ENCODE peak calls at places on chromosomes 11 and 22, in nine cellular contexts. One of them, this sample, is unnamed.

GRCh38 chr11:128900468-128900867 is 9.3 kb downstream of the KCNJ5 start:
- DNase-seq in ELF-1: no peak
- DNase-seq in naive thymus-derived CD4-positive, alpha-beta T cell: no peak
- DNase-seq in stomach: peak; percentile 58
- DNase-seq in NCI-H1105: no peak
- DNase-seq in glomerular endothelial cell: no peak
- DNase-seq in A549: no peak
- DNase-seq in activated CD4-positive, alpha-beta T cell treated with anti-CD3 and anti-CD28 coated beads, Interleukin-2, amount 10 ng/mL, durations not matched to agents 7 days and 5 days: no peak
- DNase-seq in hippocampal formation: no peak
- DNase-seq in this sample: no peak

GRCh38 chr22:45527456-45527855 is 24.8 kb downstream of the FBLN1 start:
- DNase-seq in activated CD4-positive, alpha-beta T cell treated with anti-CD3 and anti-CD28 coated beads, Interleukin-2, amount 10 ng/mL, durations not matched to agents 7 days and 5 days: no peak
- DNase-seq in A549: no peak
- DNase-seq in ELF-1: no peak
- DNase-seq in hippocampal formation: no peak
- DNase-seq in glomerular endothelial cell: no peak
- DNase-seq in stomach: no peak
- DNase-seq in naive thymus-derived CD4-positive, alpha-beta T cell: no peak
- DNase-seq in NCI-H1105: no peak
- DNase-seq in this sample: no peak

GRCh38 chr11:74678591-74679512 is 52.4 kb downstream of the CHRDL2 start:
- DNase-seq in stomach: peak; percentile 19
- DNase-seq in activated CD4-positive, alpha-beta T cell treated with anti-CD3 and anti-CD28 coated beads, Interleukin-2, amount 10 ng/mL, durations not matched to agents 7 days and 5 days: no peak
- DNase-seq in hippocampal formation: no peak
- DNase-seq in A549: no peak
- DNase-seq in glomerular endothelial cell: no peak
- DNase-seq in ELF-1: no peak
- DNase-seq in naive thymus-derived CD4-positive, alpha-beta T cell: no peak
- DNase-seq in NCI-H1105: no peak
- DNase-seq in this sample: no peak

GRCh38 chr11:70697701-70698100 is 299.4 kb downstream of the CTTN start:
- DNase-seq in activated CD4-positive, alpha-beta T cell treated with anti-CD3 and anti-CD28 coated beads, Interleukin-2, amount 10 ng/mL, durations not matched to agents 7 days and 5 days: no peak
- DNase-seq in glomerular endothelial cell: no peak
- DNase-seq in naive thymus-derived CD4-positive, alpha-beta T cell: no peak
- DNase-seq in A549: no peak
- DNase-seq in NCI-H1105: no peak
- DNase-seq in stomach: no peak
- DNase-seq in hippocampal formation: no peak
- DNase-seq in ELF-1: no peak
- DNase-seq in this sample: no peak

GRCh38 chr11:133064152-133064877 is 468.0 kb downstream of the OPCML start:
- DNase-seq in glomerular endothelial cell: peak; percentile 29
- DNase-seq in NCI-H1105: peak; percentile 90
- DNase-seq in A549: no peak
- DNase-seq in ELF-1: peak; percentile 97
- DNase-seq in naive thymus-derived CD4-positive, alpha-beta T cell: no peak
- DNase-seq in stomach: peak; percentile 66
- DNase-seq in activated CD4-positive, alpha-beta T cell treated with anti-CD3 and anti-CD28 coated beads, Interleukin-2, amount 10 ng/mL, durations not matched to agents 7 days and 5 days: no peak
- DNase-seq in hippocampal formation: peak; percentile 73
- DNase-seq in this sample: no peak

GRCh38 chr11:29336727-29337212 is 680.1 kb downstream of the KCNA4 start:
- DNase-seq in ELF-1: no peak
- DNase-seq in glomerular endothelial cell: no peak
- DNase-seq in A549: no peak
- DNase-seq in stomach: no peak
- DNase-seq in hippocampal formation: no peak
- DNase-seq in activated CD4-positive, alpha-beta T cell treated with anti-CD3 and anti-CD28 coated beads, Interleukin-2, amount 10 ng/mL, durations not matched to agents 7 days and 5 days: no peak
- DNase-seq in NCI-H1105: no peak
- DNase-seq in naive thymus-derived CD4-positive, alpha-beta T cell: no peak
- DNase-seq in this sample: no peak

GRCh38 chr11:46017341-46017740 is 94.9 kb downstream of the LARGE2 start:
- DNase-seq in naive thymus-derived CD4-positive, alpha-beta T cell: no peak
- DNase-seq in ELF-1: no peak
- DNase-seq in glomerular endothelial cell: no peak
- DNase-seq in A549: peak; percentile 31
- DNase-seq in hippocampal formation: no peak
- DNase-seq in NCI-H1105: no peak
- DNase-seq in stomach: no peak
- DNase-seq in activated CD4-positive, alpha-beta T cell treated with anti-CD3 and anti-CD28 coated beads, Interleukin-2, amount 10 ng/mL, durations not matched to agents 7 days and 5 days: no peak
- DNase-seq in this sample: no peak

GRCh38 chr11:8604078-8604723 is 10.2 kb upstream of the STK33 start:
- DNase-seq in stomach: peak; percentile 58
- DNase-seq in activated CD4-positive, alpha-beta T cell treated with anti-CD3 and anti-CD28 coated beads, Interleukin-2, amount 10 ng/mL, durations not matched to agents 7 days and 5 days: peak; percentile 38
- DNase-seq in hippocampal formation: no peak
- DNase-seq in NCI-H1105: no peak
- DNase-seq in ELF-1: peak; percentile 80
- DNase-seq in glomerular endothelial cell: peak; percentile 47
- DNase-seq in A549: peak; percentile 97
- DNase-seq in naive thymus-derived CD4-positive, alpha-beta T cell: no peak
- DNase-seq in this sample: peak; percentile 48

GRCh38 chr11:99370557-99371200 is 349.9 kb downstream of the CNTN5 start:
- DNase-seq in A549: peak; percentile 9
- DNase-seq in hippocampal formation: peak; percentile 57
- DNase-seq in NCI-H1105: peak; percentile 82
- DNase-seq in naive thymus-derived CD4-positive, alpha-beta T cell: no peak
- DNase-seq in stomach: no peak
- DNase-seq in ELF-1: peak; percentile 65
- DNase-seq in activated CD4-positive, alpha-beta T cell treated with anti-CD3 and anti-CD28 coated beads, Interleukin-2, amount 10 ng/mL, durations not matched to agents 7 days and 5 days: no peak
- DNase-seq in glomerular endothelial cell: no peak
- DNase-seq in this sample: no peak

GRCh38 chr22:37519268-37520195 is at the start of gene CARD10:
- DNase-seq in A549: no peak
- DNase-seq in hippocampal formation: no peak
- DNase-seq in activated CD4-positive, alpha-beta T cell treated with anti-CD3 and anti-CD28 coated beads, Interleukin-2, amount 10 ng/mL, durations not matched to agents 7 days and 5 days: no peak
- DNase-seq in NCI-H1105: no peak
- DNase-seq in stomach: peak; percentile 68
- DNase-seq in ELF-1: no peak
- DNase-seq in glomerular endothelial cell: no peak
- DNase-seq in naive thymus-derived CD4-positive, alpha-beta T cell: no peak
- DNase-seq in this sample: no peak

GRCh38 chr11:115974703-115975102 is 470.5 kb upstream of the CADM1 start:
- DNase-seq in naive thymus-derived CD4-positive, alpha-beta T cell: no peak
- DNase-seq in NCI-H1105: no peak
- DNase-seq in activated CD4-positive, alpha-beta T cell treated with anti-CD3 and anti-CD28 coated beads, Interleukin-2, amount 10 ng/mL, durations not matched to agents 7 days and 5 days: no peak
- DNase-seq in stomach: no peak
- DNase-seq in glomerular endothelial cell: no peak
- DNase-seq in ELF-1: no peak
- DNase-seq in hippocampal formation: no peak
- DNase-seq in A549: no peak
- DNase-seq in this sample: no peak

This sample was measured in germinal center.